ENCODE peak calls at places on chromosomes 16 and 17, in four cellular contexts. One of them, this sample, is unnamed.

GRCh38 chr16:80526418-80527061 is 14.3 kb upstream of the DYNLRB2 start:
- DNase-seq in K562: peak; percentile 71
- DNase-seq in HepG2: peak; percentile 60
- DNase-seq in HCT116: peak; percentile 38
- DNase-seq in this sample: no peak

GRCh38 chr16:29809850-29810698 is 1.9 kb upstream of the PRRT2 start:
- DNase-seq in HepG2: no peak
- DNase-seq in K562: no peak
- DNase-seq in HCT116: no peak
- DNase-seq in this sample: no peak

GRCh38 chr17:38418693-38419507 is 9.4 kb upstream of the ARHGAP23 start:
- DNase-seq in HepG2: no peak
- DNase-seq in K562: peak; percentile 67
- DNase-seq in HCT116: no peak
- DNase-seq in this sample: no peak

GRCh38 chr16:629289-630023 is 1.3 kb upstream of the WFIKKN1 start:
- DNase-seq in K562: peak; percentile 74
- DNase-seq in HCT116: no peak
- DNase-seq in HepG2: peak; percentile 44
- DNase-seq in this sample: no peak

GRCh38 chr16:50386819-50387218 is 18.0 kb upstream of the BRD7 start:
- DNase-seq in K562: no peak
- DNase-seq in HCT116: no peak
- DNase-seq in HepG2: no peak
- DNase-seq in this sample: no peak

GRCh38 chr16:20049831-20050230 is 23.9 kb downstream of the GPR139 start:
- DNase-seq in HCT116: no peak
- DNase-seq in K562: no peak
- DNase-seq in HepG2: no peak
- DNase-seq in this sample: no peak

GRCh38 chr16:86258713-86259112 is 251.6 kb upstream of the FOXF1 start:
- DNase-seq in HCT116: no peak
- DNase-seq in K562: no peak
- DNase-seq in HepG2: no peak
- DNase-seq in this sample: no peak

GRCh38 chr17:79993390-79994221 is 42.1 kb downstream of the TBC1D16 start:
- DNase-seq in HepG2: peak; percentile 99
- DNase-seq in K562: no peak
- DNase-seq in HCT116: no peak
- DNase-seq in this sample: no peak

GRCh38 chr17:16352303-16352837 is 899 bp downstream of the CENPV start:
- DNase-seq in HepG2: peak; percentile 78
- DNase-seq in K562: peak; percentile 32
- DNase-seq in HCT116: no peak
- DNase-seq in this sample: no peak

GRCh38 chr16:65667013-65667578 is 545.2 kb upstream of the CDH11 start:
- DNase-seq in HepG2: peak; percentile 9
- DNase-seq in K562: no peak
- DNase-seq in HCT116: no peak
- DNase-seq in this sample: no peak

GRCh38 chr16:85002643-85003042 is 8.7 kb downstream of the ZDHHC7 start:
- DNase-seq in K562: no peak
- DNase-seq in HCT116: no peak
- DNase-seq in HepG2: no peak
- DNase-seq in this sample: no peak

GRCh38 chr16:52633230-52633629 is 86.3 kb upstream of the TOX3 start:
- DNase-seq in K562: no peak
- DNase-seq in HepG2: no peak
- DNase-seq in HCT116: no peak
- DNase-seq in this sample: no peak

GRCh38 chr16:70778901-70779309 is 22.1 kb downstream of the VAC14 start:
- DNase-seq in HepG2: peak; percentile 82
- DNase-seq in K562: no peak
- DNase-seq in HCT116: peak; percentile 81
- DNase-seq in this sample: no peak

GRCh38 chr16:27405546-27406451 is 3.8 kb downstream of the IL21R start:
- DNase-seq in K562: no peak
- DNase-seq in HCT116: no peak
- DNase-seq in HepG2: no peak
- DNase-seq in this sample: no peak

GRCh38 chr17:27473748-27474609 is 17.7 kb downstream of the KSR1 start:
- DNase-seq in HCT116: no peak
- DNase-seq in K562: peak; percentile 75
- DNase-seq in HepG2: no peak
- DNase-seq in this sample: no peak

GRCh38 chr17:82434216-82434565 is 15.8 kb upstream of the OGFOD3 start:
- DNase-seq in K562: no peak
- DNase-seq in HepG2: no peak
- DNase-seq in HCT116: no peak
- DNase-seq in this sample: no peak

GRCh38 chr17:80253631-80254395 is 6.8 kb upstream of the RNF213 start:
- DNase-seq in HCT116: no peak
- DNase-seq in HepG2: no peak
- DNase-seq in K562: no peak
- DNase-seq in this sample: no peak

GRCh38 chr16:14640538-14640937 is 7.8 kb downstream of the BFAR start:
- DNase-seq in HCT116: no peak
- DNase-seq in K562: no peak
- DNase-seq in HepG2: no peak
- DNase-seq in this sample: no peak

GRCh38 chr17:47905221-47905733 is 9.2 kb downstream of the SP2 start:
- DNase-seq in HCT116: no peak
- DNase-seq in HepG2: peak; percentile 52
- DNase-seq in K562: no peak
- DNase-seq in this sample: no peak

GRCh38 chr16:31073823-31074072 is 292 bp downstream of the ZNF668 start:
- DNase-seq in HepG2: no peak
- DNase-seq in K562: no peak
- DNase-seq in HCT116: no peak
- DNase-seq in this sample: peak; percentile 84

GRCh38 chr17:79800325-79801155 is 3.7 kb upstream of the CBX8 start:
- DNase-seq in HCT116: peak; percentile 50
- DNase-seq in HepG2: no peak
- DNase-seq in K562: no peak
- DNase-seq in this sample: no peak

GRCh38 chr17:151886-152859 is 14.8 kb downstream of the SCGB1C2 start:
- DNase-seq in K562: no peak
- DNase-seq in HCT116: no peak
- DNase-seq in HepG2: no peak
- DNase-seq in this sample: no peak

GRCh38 chr17:77891602-77892001 is 66.9 kb upstream of the TNRC6C start:
- DNase-seq in HepG2: no peak
- DNase-seq in HCT116: no peak
- DNase-seq in K562: no peak
- DNase-seq in this sample: no peak

GRCh38 chr16:8634991-8635736 is 13.7 kb downstream of the METTL22 start:
- DNase-seq in K562: peak; percentile 61
- DNase-seq in HepG2: peak; percentile 66
- DNase-seq in HCT116: no peak
- DNase-seq in this sample: no peak

GRCh38 chr17:17355426-17355825 is 52.3 kb downstream of the NT5M start:
- DNase-seq in HCT116: no peak
- DNase-seq in K562: no peak
- DNase-seq in HepG2: no peak
- DNase-seq in this sample: no peak

GRCh38 chr16:70391881-70392481 is 45.3 kb downstream of the DDX19A start:
- DNase-seq in HCT116: no peak
- DNase-seq in HepG2: no peak
- DNase-seq in K562: no peak
- DNase-seq in this sample: no peak

GRCh38 chr16:57262841-57263584 is 18.0 kb downstream of the ARL2BP start:
- DNase-seq in K562: no peak
- DNase-seq in HepG2: no peak
- DNase-seq in HCT116: no peak
- DNase-seq in this sample: no peak

GRCh38 chr17:61405686-61406542 is 6.3 kb downstream of the TBX2 start:
- DNase-seq in HepG2: no peak
- DNase-seq in HCT116: no peak
- DNase-seq in K562: no peak
- DNase-seq in this sample: no peak

GRCh38 chr16:51149721-51150158 is 1.3 kb downstream of the SALL1 start:
- DNase-seq in HCT116: no peak
- DNase-seq in HepG2: no peak
- DNase-seq in K562: no peak
- DNase-seq in this sample: no peak

GRCh38 chr17:520447-521167 is 168.0 kb upstream of the RPH3AL start:
- DNase-seq in HepG2: no peak
- DNase-seq in HCT116: no peak
- DNase-seq in K562: no peak
- DNase-seq in this sample: no peak

GRCh38 chr16:66484453-66485213 is 57.5 kb downstream of the BEAN1 start:
- DNase-seq in HCT116: no peak
- DNase-seq in K562: no peak
- DNase-seq in HepG2: no peak
- DNase-seq in this sample: no peak

GRCh38 chr17:68568581-68568980 is 32.6 kb downstream of the FAM20A start:
- DNase-seq in HCT116: no peak
- DNase-seq in K562: no peak
- DNase-seq in HepG2: no peak
- DNase-seq in this sample: no peak

GRCh38 chr17:56597495-56597990 is 4.0 kb downstream of the NOG start:
- DNase-seq in K562: no peak
- DNase-seq in HepG2: no peak
- DNase-seq in HCT116: no peak
- DNase-seq in this sample: no peak

GRCh38 chr17:43200127-43200526 is 11.5 kb upstream of the TMEM106A start:
- DNase-seq in HepG2: no peak
- DNase-seq in HCT116: no peak
- DNase-seq in K562: no peak
- DNase-seq in this sample: no peak

GRCh38 chr17:13787636-13788035 is 185.9 kb upstream of the HS3ST3A1 start:
- DNase-seq in HCT116: no peak
- DNase-seq in HepG2: no peak
- DNase-seq in K562: no peak
- DNase-seq in this sample: no peak

GRCh38 chr17:13788385-13788784 is 186.7 kb upstream of the HS3ST3A1 start:
- DNase-seq in K562: no peak
- DNase-seq in HepG2: no peak
- DNase-seq in HCT116: no peak
- DNase-seq in this sample: no peak

GRCh38 chr17:13784466-13784865 is 182.7 kb upstream of the HS3ST3A1 start:
- DNase-seq in K562: no peak
- DNase-seq in HCT116: no peak
- DNase-seq in HepG2: no peak
- DNase-seq in this sample: no peak

DNA sequence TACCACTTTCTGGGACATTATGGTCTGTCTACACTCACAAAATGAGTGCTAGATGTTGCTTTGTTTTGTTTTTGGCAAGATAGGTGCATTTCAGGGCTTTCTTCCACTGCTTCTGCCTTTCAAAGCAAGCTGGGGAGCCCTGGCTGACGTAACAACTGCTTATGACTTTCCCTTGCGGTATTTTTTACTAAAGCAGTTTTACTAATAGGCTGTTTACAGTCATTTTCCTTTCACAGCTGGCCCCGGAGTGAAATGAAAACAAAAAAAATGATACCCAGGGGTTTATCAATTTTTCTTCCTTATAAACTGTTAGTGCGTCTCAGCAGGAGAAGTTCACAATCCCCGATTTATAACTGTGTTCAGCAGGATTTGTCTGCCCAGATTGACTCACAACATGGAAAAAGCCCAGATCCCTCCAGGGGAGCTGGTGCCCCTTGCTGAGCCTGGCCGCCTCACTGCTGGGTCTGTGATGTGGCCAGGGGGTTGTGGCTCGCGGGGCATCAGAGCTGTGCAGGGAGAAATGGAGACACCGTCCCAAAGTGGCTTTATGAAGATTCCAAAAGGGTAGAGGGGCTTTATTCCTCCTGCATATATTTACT is 184.4 kb upstream of the HS3ST3A1 start:
- DNase-seq in HepG2: no peak
- DNase-seq in K562: no peak
- DNase-seq in HCT116: no peak
- DNase-seq in this sample: no peak
- TF ChIP-seq TCF7L2 in HepG2: no peak
- TF ChIP-seq TCF7L2 in K562: no peak
- TF ChIP-seq TCF7L2 in HCT116: no peak
- TF ChIP-seq TCF7L2 in this sample: no peak

GRCh38 chr17:8186787-8187516 is 3.0 kb downstream of the BORCS6 start:
- DNase-seq in HepG2: peak; percentile 89
- DNase-seq in K562: peak; percentile 47
- DNase-seq in HCT116: peak; percentile 94
- DNase-seq in this sample: peak; percentile 99
- TF ChIP-seq REST in HepG2: no peak
- TF ChIP-seq REST in K562: no peak
- TF ChIP-seq REST in HCT116: no peak
- TF ChIP-seq REST in this sample: no peak

GRCh38 chr17:35129973-35130351 is 8.5 kb downstream of the FNDC8 start:
- DNase-seq in HepG2: no peak
- DNase-seq in K562: no peak
- DNase-seq in HCT116: no peak
- DNase-seq in this sample: no peak
- TF ChIP-seq POLR2AphosphoS5 in HepG2: no peak
- TF ChIP-seq POLR2AphosphoS5 in K562: no peak
- TF ChIP-seq POLR2AphosphoS5 in HCT116: no peak
- TF ChIP-seq POLR2AphosphoS5 in this sample: peak; percentile 66

GRCh38 chr16:11581677-11582076 is 5.0 kb downstream of the LITAF start:
- DNase-seq in HCT116: no peak
- DNase-seq in HepG2: no peak
- DNase-seq in K562: no peak
- DNase-seq in this sample: no peak

GRCh38 chr16:11582157-11582814 is 4.4 kb downstream of the LITAF start:
- DNase-seq in HCT116: no peak
- DNase-seq in K562: no peak
- DNase-seq in HepG2: no peak
- DNase-seq in this sample: no peak

GRCh38 chr16:11583171-11583570 is 3.5 kb downstream of the LITAF start:
- DNase-seq in K562: no peak
- DNase-seq in HCT116: no peak
- DNase-seq in HepG2: no peak
- DNase-seq in this sample: no peak

GRCh38 chr16:11585460-11586374 is 1.0 kb downstream of the LITAF start:
- DNase-seq in HepG2: peak; percentile 53
- DNase-seq in HCT116: no peak
- DNase-seq in K562: no peak
- DNase-seq in this sample: no peak

DNA sequence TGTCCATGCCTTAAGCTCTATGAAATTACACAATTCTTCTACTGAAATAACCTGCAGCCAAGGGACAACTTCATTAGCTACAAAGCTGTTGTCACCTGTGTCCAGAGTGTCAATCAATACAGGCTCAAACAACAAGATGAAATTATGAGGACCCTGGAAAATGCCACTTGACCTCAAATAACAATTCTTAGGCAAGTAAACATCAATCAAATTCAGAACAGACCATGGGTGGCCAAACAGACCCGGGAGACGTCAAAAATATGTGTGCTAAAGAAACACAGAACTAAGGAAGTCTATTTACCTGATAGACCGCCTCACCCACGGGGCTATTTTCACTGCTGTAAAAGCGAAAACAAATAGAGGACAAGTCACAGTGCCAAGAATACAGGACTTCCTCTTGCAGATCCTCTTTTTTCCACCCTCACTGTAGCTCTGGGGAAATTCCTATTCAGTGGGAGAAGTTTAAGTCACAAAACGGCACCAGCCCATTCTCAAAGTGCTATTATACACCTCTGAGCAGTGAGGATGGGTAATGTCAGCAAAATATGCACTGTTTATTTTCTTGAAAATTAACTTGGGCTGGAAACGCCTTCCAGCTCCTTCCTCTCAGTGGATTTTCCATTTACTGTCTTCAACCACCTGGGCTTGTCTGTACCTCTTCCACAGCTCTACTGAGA is 2.7 kb downstream of the LITAF start:
- DNase-seq in K562: no peak
- DNase-seq in HCT116: no peak
- DNase-seq in HepG2: peak; percentile 52
- DNase-seq in this sample: no peak
- TF ChIP-seq TCF7L2 in K562: no peak
- TF ChIP-seq TCF7L2 in HCT116: no peak
- TF ChIP-seq TCF7L2 in HepG2: no peak
- TF ChIP-seq TCF7L2 in this sample: no peak

This sample was measured in Panc1.